ENCODE peak calls at places on chromosomes 13 and 19, in nine cellular contexts. One of them, this sample, is unnamed.

GRCh38 chr13:107590556-107590955 is 624.8 kb downstream of the LIG4 start:
- DNase-seq in tibial artery: no peak
- DNase-seq in small intestine: no peak
- DNase-seq in CD4-positive, alpha-beta memory T cell: no peak
- DNase-seq in CD8-positive, alpha-beta memory T cell: no peak
- DNase-seq in heart right ventricle: no peak
- DNase-seq in body of pancreas: no peak
- DNase-seq in colonic mucosa: no peak
- DNase-seq in neural progenitor cell: no peak
- DNase-seq in this sample: no peak

GRCh38 chr19:29098863-29099481 is 114.0 kb downstream of the UQCRFS1 start:
- DNase-seq in CD8-positive, alpha-beta memory T cell: no peak
- DNase-seq in body of pancreas: peak; percentile 47
- DNase-seq in CD4-positive, alpha-beta memory T cell: no peak
- DNase-seq in colonic mucosa: peak; percentile 38
- DNase-seq in neural progenitor cell: no peak
- DNase-seq in small intestine: no peak
- DNase-seq in heart right ventricle: peak; percentile 34
- DNase-seq in tibial artery: peak; percentile 90
- DNase-seq in this sample: peak; percentile 84

GRCh38 chr13:74098077-74098476 is 36.1 kb downstream of the KLF12 start:
- DNase-seq in CD4-positive, alpha-beta memory T cell: no peak
- DNase-seq in CD8-positive, alpha-beta memory T cell: no peak
- DNase-seq in tibial artery: no peak
- DNase-seq in body of pancreas: no peak
- DNase-seq in neural progenitor cell: no peak
- DNase-seq in small intestine: no peak
- DNase-seq in colonic mucosa: no peak
- DNase-seq in heart right ventricle: no peak
- DNase-seq in this sample: no peak

GRCh38 chr19:13022111-13022858 is 27.0 kb downstream of the NFIX start:
- DNase-seq in colonic mucosa: no peak
- DNase-seq in CD8-positive, alpha-beta memory T cell: no peak
- DNase-seq in body of pancreas: no peak
- DNase-seq in CD4-positive, alpha-beta memory T cell: no peak
- DNase-seq in neural progenitor cell: no peak
- DNase-seq in heart right ventricle: peak; percentile 50
- DNase-seq in tibial artery: peak; percentile 67
- DNase-seq in small intestine: peak; percentile 54
- DNase-seq in this sample: peak; percentile 47

GRCh38 chr19:3945838-3946237 is 13.0 kb downstream of the NMRK2 start:
- DNase-seq in body of pancreas: no peak
- DNase-seq in small intestine: no peak
- DNase-seq in tibial artery: no peak
- DNase-seq in CD8-positive, alpha-beta memory T cell: no peak
- DNase-seq in heart right ventricle: no peak
- DNase-seq in colonic mucosa: no peak
- DNase-seq in neural progenitor cell: no peak
- DNase-seq in CD4-positive, alpha-beta memory T cell: no peak
- DNase-seq in this sample: no peak

GRCh38 chr19:55601127-55601526 is 1.0 kb downstream of the ZNF524 start:
- DNase-seq in body of pancreas: no peak
- DNase-seq in neural progenitor cell: no peak
- DNase-seq in heart right ventricle: no peak
- DNase-seq in CD4-positive, alpha-beta memory T cell: no peak
- DNase-seq in colonic mucosa: peak; percentile 28
- DNase-seq in CD8-positive, alpha-beta memory T cell: no peak
- DNase-seq in tibial artery: no peak
- DNase-seq in small intestine: no peak
- DNase-seq in this sample: no peak

GRCh38 chr19:19860756-19861390 is 4.8 kb upstream of the ZNF253 start:
- DNase-seq in body of pancreas: peak; percentile 41
- DNase-seq in small intestine: no peak
- DNase-seq in neural progenitor cell: peak; percentile 75
- DNase-seq in CD8-positive, alpha-beta memory T cell: peak; percentile 60
- DNase-seq in colonic mucosa: no peak
- DNase-seq in CD4-positive, alpha-beta memory T cell: peak; percentile 77
- DNase-seq in heart right ventricle: peak; percentile 15
- DNase-seq in tibial artery: no peak
- DNase-seq in this sample: peak; percentile 30

GRCh38 chr13:101415358-101416174 is 742 bp downstream of the NALCN start:
- DNase-seq in heart right ventricle: no peak
- DNase-seq in small intestine: no peak
- DNase-seq in tibial artery: no peak
- DNase-seq in CD4-positive, alpha-beta memory T cell: no peak
- DNase-seq in CD8-positive, alpha-beta memory T cell: no peak
- DNase-seq in neural progenitor cell: peak; percentile 3
- DNase-seq in body of pancreas: no peak
- DNase-seq in colonic mucosa: no peak
- DNase-seq in this sample: no peak

GRCh38 chr13:56015919-56016318 is 1124.8 kb upstream of the PRR20A start:
- DNase-seq in body of pancreas: no peak
- DNase-seq in small intestine: no peak
- DNase-seq in heart right ventricle: no peak
- DNase-seq in CD8-positive, alpha-beta memory T cell: no peak
- DNase-seq in CD4-positive, alpha-beta memory T cell: no peak
- DNase-seq in colonic mucosa: no peak
- DNase-seq in tibial artery: no peak
- DNase-seq in neural progenitor cell: no peak
- DNase-seq in this sample: no peak

GRCh38 chr19:8614455-8614854 is 3.9 kb upstream of the ADAMTS10 start:
- DNase-seq in small intestine: no peak
- DNase-seq in colonic mucosa: no peak
- DNase-seq in neural progenitor cell: no peak
- DNase-seq in CD8-positive, alpha-beta memory T cell: no peak
- DNase-seq in body of pancreas: no peak
- DNase-seq in tibial artery: no peak
- DNase-seq in CD4-positive, alpha-beta memory T cell: no peak
- DNase-seq in heart right ventricle: no peak
- DNase-seq in this sample: no peak

GRCh38 chr19:4051175-4052101 is 15.3 kb downstream of the ZBTB7A start:
- DNase-seq in heart right ventricle: no peak
- DNase-seq in CD4-positive, alpha-beta memory T cell: no peak
- DNase-seq in body of pancreas: peak; percentile 38
- DNase-seq in colonic mucosa: peak; percentile 33
- DNase-seq in CD8-positive, alpha-beta memory T cell: no peak
- DNase-seq in small intestine: peak; percentile 71
- DNase-seq in neural progenitor cell: no peak
- DNase-seq in tibial artery: no peak
- DNase-seq in this sample: peak; percentile 76

GRCh38 chr13:20425819-20426219 is 99.8 kb downstream of the CRYL1 start:
- DNase-seq in small intestine: no peak
- DNase-seq in CD8-positive, alpha-beta memory T cell: no peak
- DNase-seq in neural progenitor cell: no peak
- DNase-seq in tibial artery: no peak
- DNase-seq in colonic mucosa: no peak
- DNase-seq in body of pancreas: no peak
- DNase-seq in CD4-positive, alpha-beta memory T cell: no peak
- DNase-seq in heart right ventricle: no peak
- DNase-seq in this sample: no peak

GRCh38 chr13:49357694-49358093 is 86.2 kb downstream of the CAB39L start:
- DNase-seq in colonic mucosa: no peak
- DNase-seq in small intestine: no peak
- DNase-seq in CD4-positive, alpha-beta memory T cell: no peak
- DNase-seq in heart right ventricle: no peak
- DNase-seq in tibial artery: no peak
- DNase-seq in body of pancreas: no peak
- DNase-seq in CD8-positive, alpha-beta memory T cell: no peak
- DNase-seq in neural progenitor cell: no peak
- DNase-seq in this sample: no peak

GRCh38 chr19:43780706-43781525 is at the start of gene KCNN4:
- DNase-seq in colonic mucosa: peak; percentile 81
- DNase-seq in CD4-positive, alpha-beta memory T cell: peak; percentile 52
- DNase-seq in heart right ventricle: no peak
- DNase-seq in neural progenitor cell: no peak
- DNase-seq in CD8-positive, alpha-beta memory T cell: peak; percentile 14
- DNase-seq in small intestine: peak; percentile 61
- DNase-seq in body of pancreas: no peak
- DNase-seq in tibial artery: no peak
- DNase-seq in this sample: no peak

GRCh38 chr19:53977991-53978731 is 13.3 kb upstream of the CACNG6 start:
- DNase-seq in heart right ventricle: peak; percentile 78
- DNase-seq in body of pancreas: peak; percentile 49
- DNase-seq in neural progenitor cell: peak; percentile 99
- DNase-seq in CD4-positive, alpha-beta memory T cell: peak; percentile 20
- DNase-seq in small intestine: no peak
- DNase-seq in colonic mucosa: no peak
- DNase-seq in tibial artery: peak; percentile 48
- DNase-seq in CD8-positive, alpha-beta memory T cell: no peak
- DNase-seq in this sample: peak; percentile 20

GRCh38 chr19:38375098-38375493 is 725 bp downstream of the PSMD8 start:
- DNase-seq in CD4-positive, alpha-beta memory T cell: no peak
- DNase-seq in neural progenitor cell: no peak
- DNase-seq in small intestine: no peak
- DNase-seq in colonic mucosa: no peak
- DNase-seq in body of pancreas: no peak
- DNase-seq in CD8-positive, alpha-beta memory T cell: no peak
- DNase-seq in heart right ventricle: no peak
- DNase-seq in tibial artery: no peak
- DNase-seq in this sample: no peak

DNA sequence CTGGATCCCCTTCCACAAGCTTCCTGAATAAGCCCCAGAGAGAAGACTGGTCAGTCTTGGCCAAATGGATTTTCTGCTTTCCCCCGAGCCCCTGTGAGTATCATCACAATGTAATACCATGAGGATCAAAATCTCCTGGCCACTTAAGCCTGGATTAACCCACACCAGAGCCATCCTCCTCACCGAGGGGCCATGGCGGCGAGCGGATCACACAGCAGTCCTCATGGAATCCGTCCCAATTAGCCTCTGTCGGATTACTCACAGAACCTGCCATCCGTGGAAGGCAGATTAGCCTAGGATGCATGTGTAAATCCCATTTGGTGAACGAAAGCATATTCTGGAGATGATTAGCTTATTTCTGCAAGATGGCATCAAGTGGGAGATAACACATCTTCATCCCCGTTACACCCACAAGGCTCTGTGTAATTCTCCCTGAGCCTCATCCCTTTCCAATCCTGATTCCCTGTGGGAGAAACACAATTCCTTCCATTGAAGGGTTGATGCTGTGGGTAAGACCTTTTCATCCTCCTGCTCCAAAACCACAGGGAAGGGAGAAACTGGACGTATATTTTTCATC is 42.5 kb downstream of the GNG7 start:
- DNase-seq in CD8-positive, alpha-beta memory T cell: no peak
- DNase-seq in heart right ventricle: no peak
- DNase-seq in neural progenitor cell: peak; percentile 63
- DNase-seq in CD4-positive, alpha-beta memory T cell: no peak
- DNase-seq in tibial artery: no peak
- DNase-seq in colonic mucosa: no peak
- DNase-seq in small intestine: no peak
- DNase-seq in body of pancreas: no peak
- DNase-seq in this sample: no peak
- H3K27ac ChIP-seq in CD8-positive, alpha-beta memory T cell: no peak overlapping the region
- H3K27ac ChIP-seq in heart right ventricle: no peak overlapping the region
- H3K27ac ChIP-seq in neural progenitor cell: no peak overlapping the region
- H3K27ac ChIP-seq in CD4-positive, alpha-beta memory T cell: no peak overlapping the region
- H3K27ac ChIP-seq in tibial artery: no peak overlapping the region
- H3K27ac ChIP-seq in colonic mucosa: no peak overlapping the region
- H3K27ac ChIP-seq in small intestine: no peak overlapping the region
- H3K27ac ChIP-seq in body of pancreas: no peak overlapping the region
- H3K27ac ChIP-seq in this sample: no peak overlapping the region

GRCh38 chr19:6737873-6738725 is 719 bp upstream of the GPR108 start:
- DNase-seq in CD4-positive, alpha-beta memory T cell: peak; percentile 70
- DNase-seq in neural progenitor cell: peak; percentile 77
- DNase-seq in small intestine: peak; percentile 90
- DNase-seq in tibial artery: peak; percentile 99
- DNase-seq in colonic mucosa: peak; percentile 98
- DNase-seq in heart right ventricle: peak; percentile 80
- DNase-seq in body of pancreas: peak; percentile 100
- DNase-seq in CD8-positive, alpha-beta memory T cell: peak; percentile 63
- DNase-seq in this sample: peak; percentile 86
- H3K4me3 ChIP-seq in CD4-positive, alpha-beta memory T cell: no peak overlapping the region
- H3K4me3 ChIP-seq in neural progenitor cell: peak overlapping the region; percentile 19
- H3K4me3 ChIP-seq in small intestine: no peak overlapping the region
- H3K4me3 ChIP-seq in tibial artery: peak overlapping the region; percentile 25
- H3K4me3 ChIP-seq in colonic mucosa: no peak overlapping the region
- H3K4me3 ChIP-seq in heart right ventricle: peak overlapping the region; percentile 83
- H3K4me3 ChIP-seq in body of pancreas: no peak overlapping the region
- H3K4me3 ChIP-seq in CD8-positive, alpha-beta memory T cell: peak overlapping the region; percentile 45
- H3K4me3 ChIP-seq in this sample: no peak overlapping the region

GRCh38 chr19:796692-797527 is at the start of gene PTBP1:
- DNase-seq in heart right ventricle: peak; percentile 100
- DNase-seq in body of pancreas: peak; percentile 100
- DNase-seq in CD4-positive, alpha-beta memory T cell: peak; percentile 99
- DNase-seq in CD8-positive, alpha-beta memory T cell: peak; percentile 100
- DNase-seq in neural progenitor cell: peak; percentile 100
- DNase-seq in small intestine: peak; percentile 100
- DNase-seq in tibial artery: peak; percentile 100
- DNase-seq in colonic mucosa: peak; percentile 100
- DNase-seq in this sample: peak; percentile 100
- H3K27ac ChIP-seq in heart right ventricle: peak within 1 kb of the TSS; percentile 99
- H3K27ac ChIP-seq in body of pancreas: peak within 1 kb of the TSS; percentile 100
- H3K27ac ChIP-seq in CD4-positive, alpha-beta memory T cell: peak within 1 kb of the TSS; percentile 67
- H3K27ac ChIP-seq in CD8-positive, alpha-beta memory T cell: peak within 1 kb of the TSS; percentile 81
- H3K27ac ChIP-seq in neural progenitor cell: peak within 1 kb of the TSS; percentile 99
- H3K27ac ChIP-seq in small intestine: peak within 1 kb of the TSS; percentile 91
- H3K27ac ChIP-seq in tibial artery: peak within 1 kb of the TSS; percentile 98
- H3K27ac ChIP-seq in colonic mucosa: peak within 1 kb of the TSS; percentile 96
- H3K27ac ChIP-seq in this sample: peak within 1 kb of the TSS; percentile 100

DNA sequence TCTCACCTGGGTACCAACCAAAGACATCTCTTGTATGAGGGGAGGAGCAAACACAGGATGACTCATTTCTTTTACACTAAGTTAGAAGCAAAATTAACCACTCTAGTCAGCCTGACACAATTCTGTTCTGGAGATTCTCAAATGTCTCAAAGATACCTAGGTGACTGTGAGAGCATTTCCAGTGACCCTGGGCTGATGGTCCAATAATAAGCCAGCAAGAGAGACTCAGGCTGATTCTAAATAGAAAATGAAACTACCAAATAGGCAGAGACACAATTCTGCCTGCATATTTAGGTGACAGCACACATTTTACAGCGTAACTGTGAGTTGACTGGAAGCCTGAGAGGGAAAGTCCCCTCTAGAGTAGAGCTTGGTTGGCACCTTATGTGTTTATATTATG is 16.3 kb downstream of the ZNF91 start:
- DNase-seq in colonic mucosa: no peak
- DNase-seq in heart right ventricle: no peak
- DNase-seq in tibial artery: no peak
- DNase-seq in CD8-positive, alpha-beta memory T cell: no peak
- DNase-seq in neural progenitor cell: no peak
- DNase-seq in CD4-positive, alpha-beta memory T cell: no peak
- DNase-seq in small intestine: no peak
- DNase-seq in body of pancreas: no peak
- DNase-seq in this sample: no peak
- H3K4me3 ChIP-seq in colonic mucosa: no peak overlapping the region
- H3K4me3 ChIP-seq in heart right ventricle: peak overlapping the region; percentile 21
- H3K4me3 ChIP-seq in tibial artery: no peak overlapping the region
- H3K4me3 ChIP-seq in CD8-positive, alpha-beta memory T cell: peak overlapping the region; percentile 42
- H3K4me3 ChIP-seq in neural progenitor cell: no peak overlapping the region
- H3K4me3 ChIP-seq in CD4-positive, alpha-beta memory T cell: no peak overlapping the region
- H3K4me3 ChIP-seq in small intestine: no peak overlapping the region
- H3K4me3 ChIP-seq in body of pancreas: no peak overlapping the region
- H3K4me3 ChIP-seq in this sample: no peak overlapping the region